ENCODE peak calls at places on chromosome X, in four cellular contexts. E is pancreas, H is heart right ventricle, J is Peyer's patch. O is an unnamed sample.

GRCh38 chrX:109735241-109735744 is 2.2 kb upstream of the ACSL4 start:
- DNase-seq in J (no peak), E (no peak), H (no peak), O (no peak)

GRCh38 chrX:4263005-4263404 is 549.6 kb upstream of the PRKX start:
- DNase-seq in E (no peak), H (no peak), J (no peak), O (no peak)

GRCh38 chrX:120264315-120264714 is 13.7 kb downstream of the ZBTB33 start:
- DNase-seq in J (no peak), H (no peak), E (no peak), O (no peak)

GRCh38 chrX:21973321-21974010 is 33.0 kb downstream of the SMS start:
- DNase-seq in H (no peak), J (no peak), E (no peak), O (no peak)

GRCh38 chrX:66035667-66036066 is 4.2 kb downstream of the VSIG4 start:
- DNase-seq in J (no peak), H (no peak), E (no peak), O (no peak)

GRCh38 chrX:14676431-14676830 is 147.1 kb downstream of the GLRA2 start:
- DNase-seq in E (no peak), J (no peak), H (no peak), O (no peak)

GRCh38 chrX:150767045-150767395 is 73.8 kb downstream of the MTMR1 start:
- DNase-seq in H (peak), E (peak), J (no peak), O (no peak)

GRCh38 chrX:12206413-12206812 is 68.1 kb downstream of the FRMPD4 start:
- DNase-seq in H (no peak), E (no peak), J (no peak), O (no peak)

GRCh38 chrX:45517090-45517973 is 316.7 kb upstream of the DIPK2B start:
- DNase-seq in E (no peak), H (no peak), J (no peak), O (no peak)

GRCh38 chrX:106564986-106565385 is 46.8 kb upstream of the RADX start:
- DNase-seq in H (no peak), E (no peak), J (no peak), O (no peak)

GRCh38 chrX:46551494-46552128 is 6.4 kb upstream of the ZNF674 start:
- DNase-seq in J (no peak), E (no peak), H (no peak), O (no peak)

GRCh38 chrX:96756491-96756890 is 71.8 kb downstream of the DIAPH2 start:
- DNase-seq in J (no peak), E (no peak), H (no peak), O (no peak)

GRCh38 chrX:9310596-9310995 is 154.3 kb upstream of the TBL1X start:
- DNase-seq in E (no peak), H (no peak), J (no peak), O (no peak)

GRCh38 chrX:118164138-118164537 is 47.5 kb upstream of the KLHL13 start:
- DNase-seq in E (no peak), J (no peak), H (no peak), O (no peak)

GRCh38 chrX:48854898-48855297 is 19.5 kb upstream of the PCSK1N start:
- DNase-seq in J (no peak), E (no peak), H (no peak), O (no peak)

GRCh38 chrX:54029543-54030143 is 14.6 kb downstream of the PHF8 start:
- DNase-seq in E (peak), J (no peak), H (no peak), O (no peak)

GRCh38 chrX:31545726-31546125 is 473.9 kb upstream of the FTHL17 start:
- DNase-seq in J (no peak), E (no peak), H (no peak), O (no peak)

GRCh38 chrX:135923353-135923752 is 29.8 kb downstream of the SAGE1 start:
- DNase-seq in J (no peak), E (no peak), H (no peak), O (no peak)

GRCh38 chrX:20139966-20140365 is 1.7 kb downstream of the EIF1AX start:
- DNase-seq in H (no peak), E (no peak), J (no peak), O (no peak)

GRCh38 chrX:108309144-108309543 is 129.1 kb downstream of the COL4A6 start:
- DNase-seq in E (no peak), H (no peak), J (no peak), O (no peak)
- H3K27ac ChIP-seq in E (no peak), H (no peak), J (no peak), O (no peak)

GRCh38 chrX:71096702-71097032 is 1.0 kb downstream of the FOXO4 start:
- DNase-seq in H (no peak), J (no peak), E (no peak), O (no peak)

GRCh38 chrX:71095555-71095970 is at the start of gene FOXO4:
- DNase-seq in E (peak), H (peak), J (peak), O (peak)

GRCh38 chrX:71098302-71098701 is 2.7 kb downstream of the FOXO4 start:
- DNase-seq in H (peak), E (no peak), J (peak), O (no peak)

GRCh38 chrX:71095033-71095432 is 618 bp upstream of the FOXO4 start:
- DNase-seq in J (no peak), E (no peak), H (no peak), O (no peak)

DNA sequence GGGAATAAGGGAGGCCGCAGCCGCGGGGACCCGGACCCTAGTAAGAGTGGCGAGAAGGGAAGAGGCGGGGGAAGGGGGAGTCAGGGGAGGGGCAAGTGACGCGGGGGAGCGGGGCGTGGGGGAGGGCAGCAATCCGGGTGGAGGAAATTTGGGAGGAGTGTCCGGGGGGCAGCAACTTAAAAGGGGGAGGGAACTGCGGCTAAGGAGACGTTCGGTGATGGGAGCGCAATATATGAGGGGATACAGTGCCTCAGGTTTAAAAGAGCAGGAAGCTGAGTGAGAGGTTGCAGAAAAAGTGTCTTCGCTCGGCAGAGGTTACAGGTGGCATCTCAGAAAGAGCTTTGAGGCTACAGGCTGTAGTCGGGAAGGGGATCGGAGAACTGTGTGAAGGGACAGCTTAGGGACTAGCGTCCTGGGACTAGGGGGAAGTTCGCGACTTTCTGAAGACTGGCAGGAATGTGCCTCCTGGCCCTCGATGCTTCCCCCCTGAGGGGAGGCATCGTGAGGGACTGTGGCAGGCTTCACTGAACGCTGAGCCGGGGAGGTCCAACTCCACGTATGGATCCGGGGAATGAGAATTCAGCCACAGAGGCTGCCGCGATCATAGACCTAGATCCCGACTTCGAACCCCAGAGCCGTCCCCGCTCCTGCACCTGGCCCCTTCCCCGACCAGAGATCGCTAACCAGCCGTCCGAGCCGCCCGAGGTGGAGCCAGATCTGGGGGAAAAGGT is 485 bp downstream of the FOXO4 start:
- DNase-seq in E (peak), J (no peak), H (no peak), O (no peak)
- H3K27ac ChIP-seq in E (peak), J (peak), H (peak), O (peak)

DNA sequence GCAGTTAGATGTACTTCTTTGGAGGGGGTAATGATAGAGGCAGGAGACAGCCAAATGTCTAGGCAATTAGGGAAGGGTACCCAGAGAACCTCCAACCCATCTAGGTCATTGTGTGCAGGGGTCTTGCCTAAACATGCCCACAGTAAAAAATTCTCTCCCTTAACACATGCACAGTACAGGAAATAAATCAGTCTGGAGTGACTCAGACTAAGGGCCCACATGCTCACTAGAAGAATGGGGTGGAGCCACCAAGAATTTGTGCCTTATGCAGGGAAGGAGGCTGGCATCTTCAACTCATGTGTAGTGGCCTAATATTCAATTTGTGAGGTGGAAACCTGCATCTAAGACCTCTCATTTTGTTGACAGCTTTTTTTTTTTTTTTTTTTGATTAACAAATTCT is 945.3 kb upstream of the GRIA3 start:
- DNase-seq in E (no peak), H (no peak), J (no peak), O (no peak)
- H3K27ac ChIP-seq in E (no peak), H (no peak), J (no peak), O (no peak)

GRCh38 chrX:101411984-101412383 is 4.0 kb downstream of the HNRNPH2 start:
- DNase-seq in E (no peak), H (no peak), J (no peak), O (no peak)

GRCh38 chrX:101408530-101408836 is 461 bp downstream of the HNRNPH2 start:
- DNase-seq in J (no peak), E (no peak), H (no peak), O (no peak)

GRCh38 chrX:101409043-101409442 is 1.0 kb downstream of the HNRNPH2 start:
- DNase-seq in E (no peak), J (no peak), H (no peak), O (no peak)

GRCh38 chrX:101407748-101408529 is at the start of the genes GLA and HNRNPH2:
- DNase-seq in H (peak), J (peak), E (peak), O (peak)

DNA sequence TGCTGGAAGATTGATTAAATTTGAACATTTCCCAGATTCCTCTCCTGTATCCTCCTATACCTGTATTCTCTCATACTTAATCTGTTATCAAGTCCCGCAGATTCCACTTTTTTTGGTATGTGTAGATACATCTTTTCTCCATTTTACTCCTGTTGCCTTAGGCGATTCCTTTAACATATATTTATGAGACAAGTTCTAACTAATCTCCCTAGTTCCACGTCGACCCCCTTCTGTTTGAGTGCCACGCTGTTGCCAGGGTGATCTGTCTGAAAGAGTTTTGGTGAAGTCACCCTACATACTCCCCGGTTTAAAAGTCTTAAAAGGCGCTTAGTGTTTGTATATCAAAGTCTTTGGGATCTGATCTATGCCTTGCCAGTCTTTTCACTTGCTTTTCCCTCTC is 2.4 kb downstream of the HNRNPH2 start:
- DNase-seq in H (no peak), E (no peak), J (no peak), O (no peak)
- H3K27ac ChIP-seq in H (no peak), E (no peak), J (no peak), O (no peak)

GRCh38 chrX:94302446-94302845 is 628.4 kb downstream of the FAM133A start:
- DNase-seq in E (no peak), J (no peak), H (no peak), O (no peak)
- H3K27ac ChIP-seq in E (no peak), J (no peak), H (no peak), O (no peak)

DNA sequence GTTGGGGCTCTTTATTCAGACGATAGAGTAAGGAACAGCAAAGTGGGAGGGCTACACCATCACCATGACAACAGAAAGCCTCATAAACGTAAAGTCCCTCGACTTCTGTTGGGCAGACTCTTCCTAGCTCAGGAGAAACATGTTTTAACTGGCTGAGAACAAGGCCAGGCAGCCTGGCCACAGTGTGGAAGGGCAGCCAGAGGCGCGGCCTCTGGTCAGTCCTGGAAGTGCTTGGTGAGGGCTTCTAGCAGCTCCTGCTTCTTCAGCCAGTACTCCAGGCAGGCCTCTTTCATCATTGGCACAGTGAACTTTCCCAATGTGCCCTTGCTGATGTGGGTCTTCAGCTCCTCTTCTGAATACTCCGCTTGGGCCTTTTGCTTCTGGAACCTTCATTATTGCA is 690.9 kb downstream of the PCDH19 start:
- DNase-seq in H (no peak), E (no peak), J (no peak), O (no peak)
- H3K27ac ChIP-seq in H (no peak), E (no peak), J (no peak), O (no peak)

GRCh38 chrX:102744307-102744706 is 23.8 kb downstream of the GPRASP3 start:
- DNase-seq in E (no peak), J (no peak), H (no peak), O (no peak)

GRCh38 chrX:102745513-102746133 is 25.1 kb downstream of the GPRASP3 start:
- DNase-seq in E (no peak), J (peak), H (no peak), O (no peak)

DNA sequence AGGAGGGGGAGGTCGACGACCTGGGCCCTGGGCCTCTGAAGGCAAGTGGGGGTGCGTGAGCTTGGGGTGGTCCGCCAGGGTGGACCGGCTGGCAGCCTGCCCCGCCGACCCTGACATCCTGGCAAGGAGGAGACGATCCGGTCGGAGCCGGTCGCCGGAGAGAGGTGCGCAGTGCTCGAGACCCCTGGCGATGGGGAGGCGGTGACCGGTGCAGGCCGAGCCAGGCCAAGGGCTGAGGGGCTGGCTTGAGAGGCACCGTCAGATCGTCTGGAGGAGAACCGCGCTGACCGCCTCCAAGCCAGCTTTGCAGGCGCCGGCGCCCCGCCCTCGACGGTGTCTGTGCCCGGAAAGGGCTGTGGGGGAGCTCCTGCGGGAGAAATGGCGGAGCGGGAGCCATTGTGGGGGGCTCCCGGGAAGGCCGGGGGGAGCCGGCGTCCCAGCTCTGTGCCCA is 25.6 kb downstream of the GPRASP3 start:
- DNase-seq in H (peak), J (peak), E (peak), O (peak)
- H3K27ac ChIP-seq in H (no peak), J (no peak), E (no peak), O (no peak)

GRCh38 chrX:131746491-131746968 is 202.7 kb downstream of the OR13H1 start:
- DNase-seq in E (peak), H (peak), J (peak), O (no peak)

GRCh38 chrX:131741103-131741581 is 197.3 kb downstream of the OR13H1 start:
- DNase-seq in H (no peak), E (peak), J (peak), O (peak)

GRCh38 chrX:131747173-131747572 is 203.3 kb downstream of the OR13H1 start:
- DNase-seq in H (peak), J (peak), E (no peak), O (no peak)

DNA sequence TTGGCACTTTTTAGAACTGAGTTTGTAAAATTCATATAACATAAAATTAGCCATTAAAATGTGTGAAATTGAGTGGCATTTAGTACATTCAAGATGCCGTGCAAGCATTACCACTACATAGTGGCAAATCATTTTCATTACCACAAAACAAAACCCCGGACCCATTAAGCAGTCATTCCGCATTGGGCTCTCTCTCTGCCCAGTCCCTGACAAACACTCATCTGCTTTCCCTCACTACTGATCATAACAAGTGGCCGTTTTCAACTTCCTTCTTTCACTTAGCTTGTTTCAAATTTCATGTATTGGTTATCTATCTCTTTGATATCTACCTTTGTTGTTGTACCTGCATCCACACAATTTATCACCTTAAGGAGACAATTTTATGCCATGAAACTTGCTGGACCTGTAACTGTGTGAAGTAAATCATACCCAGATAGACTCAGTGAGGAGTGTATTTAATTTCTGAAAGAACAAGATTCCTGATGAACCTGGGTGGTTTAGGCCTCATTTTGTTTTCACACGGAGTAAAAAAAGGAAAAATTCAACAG is 202.1 kb downstream of the OR13H1 start:
- DNase-seq in J (no peak), E (no peak), H (no peak), O (no peak)
- H3K27ac ChIP-seq in J (peak), E (peak), H (peak), O (no peak)